ENCODE peak calls at places on chromosomes 7 and 10, in eight cellular contexts. One of them, this sample, is unnamed.

GRCh38 chr7:118737935-118738334 is 513.4 kb downstream of the ANKRD7 start:
- DNase-seq in heart left ventricle: no peak
- DNase-seq in fibroblast of lung: no peak
- DNase-seq in mammary epithelial cell: no peak
- DNase-seq in neural progenitor cell: no peak
- DNase-seq in tibial nerve: no peak
- DNase-seq in psoas muscle: no peak
- DNase-seq in CD8-positive, alpha-beta T cell: no peak
- DNase-seq in this sample: no peak

GRCh38 chr10:33005322-33006282 is 47.6 kb upstream of the ITGB1 start:
- DNase-seq in heart left ventricle: peak; percentile 75
- DNase-seq in fibroblast of lung: peak; percentile 96
- DNase-seq in mammary epithelial cell: peak; percentile 97
- DNase-seq in neural progenitor cell: peak; percentile 71
- DNase-seq in tibial nerve: peak; percentile 33
- DNase-seq in psoas muscle: peak; percentile 86
- DNase-seq in CD8-positive, alpha-beta T cell: no peak
- DNase-seq in this sample: peak; percentile 94

GRCh38 chr7:12052211-12052610 is 158.9 kb upstream of the TMEM106B start:
- DNase-seq in heart left ventricle: no peak
- DNase-seq in fibroblast of lung: peak; percentile 60
- DNase-seq in mammary epithelial cell: no peak
- DNase-seq in neural progenitor cell: no peak
- DNase-seq in tibial nerve: no peak
- DNase-seq in psoas muscle: no peak
- DNase-seq in CD8-positive, alpha-beta T cell: no peak
- DNase-seq in this sample: no peak

GRCh38 chr7:19754521-19755116 is 18.8 kb downstream of the TMEM196 start:
- DNase-seq in heart left ventricle: no peak
- DNase-seq in fibroblast of lung: peak; percentile 61
- DNase-seq in mammary epithelial cell: peak; percentile 27
- DNase-seq in neural progenitor cell: peak; percentile 15
- DNase-seq in tibial nerve: no peak
- DNase-seq in psoas muscle: no peak
- DNase-seq in CD8-positive, alpha-beta T cell: no peak
- DNase-seq in this sample: no peak

GRCh38 chr10:86770412-86770960 is 14.1 kb downstream of the BMPR1A start:
- DNase-seq in heart left ventricle: no peak
- DNase-seq in fibroblast of lung: no peak
- DNase-seq in mammary epithelial cell: no peak
- DNase-seq in neural progenitor cell: peak; percentile 51
- DNase-seq in tibial nerve: no peak
- DNase-seq in psoas muscle: no peak
- DNase-seq in CD8-positive, alpha-beta T cell: no peak
- DNase-seq in this sample: no peak

GRCh38 chr10:5904227-5904626 is 14.2 kb downstream of the FBH1 start:
- DNase-seq in heart left ventricle: no peak
- DNase-seq in fibroblast of lung: no peak
- DNase-seq in mammary epithelial cell: no peak
- DNase-seq in neural progenitor cell: no peak
- DNase-seq in tibial nerve: no peak
- DNase-seq in psoas muscle: no peak
- DNase-seq in CD8-positive, alpha-beta T cell: no peak
- DNase-seq in this sample: no peak

GRCh38 chr10:101008823-101009423 is 9.3 kb downstream of the LZTS2 start:
- DNase-seq in heart left ventricle: no peak
- DNase-seq in fibroblast of lung: no peak
- DNase-seq in mammary epithelial cell: peak; percentile 72
- DNase-seq in neural progenitor cell: no peak
- DNase-seq in tibial nerve: no peak
- DNase-seq in psoas muscle: peak; percentile 44
- DNase-seq in CD8-positive, alpha-beta T cell: no peak
- DNase-seq in this sample: no peak

GRCh38 chr7:33750177-33750576 is 155.2 kb upstream of the BMPER start:
- DNase-seq in heart left ventricle: no peak
- DNase-seq in fibroblast of lung: peak; percentile 53
- DNase-seq in mammary epithelial cell: peak; percentile 12
- DNase-seq in neural progenitor cell: no peak
- DNase-seq in tibial nerve: no peak
- DNase-seq in psoas muscle: no peak
- DNase-seq in CD8-positive, alpha-beta T cell: no peak
- DNase-seq in this sample: no peak

GRCh38 chr7:26385240-26385639 is 93.6 kb downstream of the SNX10 start:
- DNase-seq in heart left ventricle: no peak
- DNase-seq in fibroblast of lung: no peak
- DNase-seq in mammary epithelial cell: no peak
- DNase-seq in neural progenitor cell: no peak
- DNase-seq in tibial nerve: no peak
- DNase-seq in psoas muscle: no peak
- DNase-seq in CD8-positive, alpha-beta T cell: no peak
- DNase-seq in this sample: no peak

GRCh38 chr7:149459540-149460433 is 1.1 kb downstream of the ZNF777 start:
- DNase-seq in heart left ventricle: no peak
- DNase-seq in fibroblast of lung: no peak
- DNase-seq in mammary epithelial cell: peak; percentile 20
- DNase-seq in neural progenitor cell: no peak
- DNase-seq in tibial nerve: no peak
- DNase-seq in psoas muscle: no peak
- DNase-seq in CD8-positive, alpha-beta T cell: no peak
- DNase-seq in this sample: no peak

GRCh38 chr7:1298938-1299885 is 66.5 kb downstream of the UNCX start:
- DNase-seq in heart left ventricle: no peak
- DNase-seq in fibroblast of lung: no peak
- DNase-seq in mammary epithelial cell: no peak
- DNase-seq in neural progenitor cell: no peak
- DNase-seq in tibial nerve: no peak
- DNase-seq in psoas muscle: peak; percentile 33
- DNase-seq in CD8-positive, alpha-beta T cell: no peak
- DNase-seq in this sample: no peak

GRCh38 chr7:122423591-122423990 is 119.0 kb upstream of the FEZF1 start:
- DNase-seq in heart left ventricle: no peak
- DNase-seq in fibroblast of lung: no peak
- DNase-seq in mammary epithelial cell: peak; percentile 43
- DNase-seq in neural progenitor cell: no peak
- DNase-seq in tibial nerve: no peak
- DNase-seq in psoas muscle: no peak
- DNase-seq in CD8-positive, alpha-beta T cell: no peak
- DNase-seq in this sample: no peak
- TF ChIP-seq CTCF in heart left ventricle: no peak
- TF ChIP-seq CTCF in fibroblast of lung: no peak
- TF ChIP-seq CTCF in mammary epithelial cell: no peak
- TF ChIP-seq CTCF in neural progenitor cell: no peak
- TF ChIP-seq CTCF in tibial nerve: no peak
- TF ChIP-seq CTCF in psoas muscle: no peak
- TF ChIP-seq CTCF in CD8-positive, alpha-beta T cell: no peak
- TF ChIP-seq CTCF in this sample: no peak

GRCh38 chr10:99235872-99236626 is 397 bp upstream of the HPSE2 start:
- DNase-seq in heart left ventricle: no peak
- DNase-seq in fibroblast of lung: peak; percentile 43
- DNase-seq in mammary epithelial cell: no peak
- DNase-seq in neural progenitor cell: peak; percentile 68
- DNase-seq in tibial nerve: no peak
- DNase-seq in psoas muscle: no peak
- DNase-seq in CD8-positive, alpha-beta T cell: no peak
- DNase-seq in this sample: no peak
- H3K27me3 ChIP-seq in heart left ventricle: peaks cover 41% of the 10 kb centered on the region
- H3K27me3 ChIP-seq in fibroblast of lung: peaks cover 20% of the 10 kb centered on the region
- H3K27me3 ChIP-seq in mammary epithelial cell: peaks cover 52% of the 10 kb centered on the region
- H3K27me3 ChIP-seq in neural progenitor cell: peaks cover 98% of the 10 kb centered on the region
- H3K27me3 ChIP-seq in tibial nerve: peaks cover 99% of the 10 kb centered on the region
- H3K27me3 ChIP-seq in psoas muscle: peaks cover 70% of the 10 kb centered on the region
- H3K27me3 ChIP-seq in CD8-positive, alpha-beta T cell: peaks cover 15% of the 10 kb centered on the region
- H3K27me3 ChIP-seq in this sample: peaks cover 100% of the 10 kb centered on the region

GRCh38 chr10:30389543-30389942 is 40.5 kb upstream of the MTPAP start:
- DNase-seq in heart left ventricle: no peak
- DNase-seq in fibroblast of lung: no peak
- DNase-seq in mammary epithelial cell: no peak
- DNase-seq in neural progenitor cell: no peak
- DNase-seq in tibial nerve: no peak
- DNase-seq in psoas muscle: no peak
- DNase-seq in CD8-positive, alpha-beta T cell: no peak
- DNase-seq in this sample: no peak
- H3K4me1 ChIP-seq in heart left ventricle: peaks cover 4% of the 10 kb centered on the region
- H3K4me1 ChIP-seq in fibroblast of lung: no peaks in the 10 kb centered on the region
- H3K4me1 ChIP-seq in mammary epithelial cell: peaks cover 22% of the 10 kb centered on the region
- H3K4me1 ChIP-seq in neural progenitor cell: no peaks in the 10 kb centered on the region
- H3K4me1 ChIP-seq in tibial nerve: no peaks in the 10 kb centered on the region
- H3K4me1 ChIP-seq in psoas muscle: peaks cover 4% of the 10 kb centered on the region
- H3K4me1 ChIP-seq in CD8-positive, alpha-beta T cell: peaks cover 3% of the 10 kb centered on the region
- H3K4me1 ChIP-seq in this sample: peaks cover 8% of the 10 kb centered on the region

DNA sequence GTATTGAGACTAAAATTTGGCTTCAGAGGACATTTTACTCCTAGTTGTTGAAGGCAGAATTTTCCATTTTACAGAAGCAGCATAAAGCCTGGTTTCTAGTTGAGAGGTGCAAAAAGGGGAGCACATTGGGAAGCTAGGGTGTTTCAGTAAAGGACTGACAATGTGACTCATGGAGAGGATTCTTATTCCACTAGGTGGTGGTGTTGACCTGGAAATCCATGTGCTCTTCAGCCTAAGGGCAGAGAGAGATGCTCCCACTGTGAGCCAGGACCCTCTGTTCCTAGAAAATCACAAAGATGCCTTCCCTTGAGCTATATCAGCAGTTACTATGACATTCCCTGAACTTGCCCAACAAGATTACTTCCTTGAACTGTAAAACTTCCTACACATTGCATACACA is 687.8 kb downstream of the IPMK start:
- DNase-seq in heart left ventricle: no peak
- DNase-seq in fibroblast of lung: peak; percentile 3
- DNase-seq in mammary epithelial cell: peak; percentile 27
- DNase-seq in neural progenitor cell: peak; percentile 75
- DNase-seq in tibial nerve: no peak
- DNase-seq in psoas muscle: no peak
- DNase-seq in CD8-positive, alpha-beta T cell: no peak
- DNase-seq in this sample: no peak
- TF ChIP-seq CTCF in heart left ventricle: peak; percentile 21
- TF ChIP-seq CTCF in fibroblast of lung: peak; percentile 24
- TF ChIP-seq CTCF in mammary epithelial cell: peak; percentile 37
- TF ChIP-seq CTCF in neural progenitor cell: peak; percentile 63
- TF ChIP-seq CTCF in tibial nerve: no peak
- TF ChIP-seq CTCF in psoas muscle: peak; percentile 16
- TF ChIP-seq CTCF in CD8-positive, alpha-beta T cell: no peak
- TF ChIP-seq CTCF in this sample: peak; percentile 22

GRCh38 chr7:80460857-80461256 is 51.0 kb downstream of the GNAT3 start:
- DNase-seq in heart left ventricle: no peak
- DNase-seq in fibroblast of lung: no peak
- DNase-seq in mammary epithelial cell: no peak
- DNase-seq in neural progenitor cell: no peak
- DNase-seq in tibial nerve: no peak
- DNase-seq in psoas muscle: no peak
- DNase-seq in CD8-positive, alpha-beta T cell: no peak
- DNase-seq in this sample: no peak

GRCh38 chr7:80453699-80454340 is 58.0 kb downstream of the GNAT3 start:
- DNase-seq in heart left ventricle: no peak
- DNase-seq in fibroblast of lung: peak; percentile 69
- DNase-seq in mammary epithelial cell: no peak
- DNase-seq in neural progenitor cell: peak; percentile 21
- DNase-seq in tibial nerve: no peak
- DNase-seq in psoas muscle: no peak
- DNase-seq in CD8-positive, alpha-beta T cell: no peak
- DNase-seq in this sample: no peak

GRCh38 chr7:80463272-80463920 is 48.5 kb downstream of the GNAT3 start:
- DNase-seq in heart left ventricle: no peak
- DNase-seq in fibroblast of lung: peak; percentile 30
- DNase-seq in mammary epithelial cell: no peak
- DNase-seq in neural progenitor cell: no peak
- DNase-seq in tibial nerve: no peak
- DNase-seq in psoas muscle: no peak
- DNase-seq in CD8-positive, alpha-beta T cell: no peak
- DNase-seq in this sample: no peak

GRCh38 chr7:80458822-80459725 is 52.8 kb downstream of the GNAT3 start:
- DNase-seq in heart left ventricle: no peak
- DNase-seq in fibroblast of lung: no peak
- DNase-seq in mammary epithelial cell: no peak
- DNase-seq in neural progenitor cell: no peak
- DNase-seq in tibial nerve: no peak
- DNase-seq in psoas muscle: no peak
- DNase-seq in CD8-positive, alpha-beta T cell: no peak
- DNase-seq in this sample: no peak
- H3K27me3 ChIP-seq in heart left ventricle: no peaks in the 10 kb centered on the region
- H3K27me3 ChIP-seq in fibroblast of lung: no peaks in the 10 kb centered on the region
- H3K27me3 ChIP-seq in mammary epithelial cell: no peaks in the 10 kb centered on the region
- H3K27me3 ChIP-seq in neural progenitor cell: no peaks in the 10 kb centered on the region
- H3K27me3 ChIP-seq in tibial nerve: no peaks in the 10 kb centered on the region
- H3K27me3 ChIP-seq in psoas muscle: no peaks in the 10 kb centered on the region
- H3K27me3 ChIP-seq in CD8-positive, alpha-beta T cell: no peaks in the 10 kb centered on the region
- H3K27me3 ChIP-seq in this sample: no peaks in the 10 kb centered on the region

This sample was measured in left lung.